ENCODE peak calls at places on chromosomes 16 and 17, in nine cellular contexts. One of them, this sample, is unnamed.

GRCh38 chr16:30785126-30786106 is 1.6 kb downstream of the ZNF629 start:
- DNase-seq in neural progenitor cell: no peak
- DNase-seq in T follicular helper cell: no peak
- DNase-seq in activated T-cell treated with anti-CD3 and anti-CD28 coated beads for 48 hours: no peak
- DNase-seq in stimulated activated effector memory CD8-positive, alpha-beta T cell treated with anti-CD3 and anti-CD28 coated beads, Interleukin-12 subunit alpha, Interleukin-12 subunit beta, amount 100 ng/mL, for 72 hours: no peak
- DNase-seq in cardiac fibroblast: no peak
- DNase-seq in EH: no peak
- DNase-seq in MM.1S: no peak
- DNase-seq in AG04450: no peak
- DNase-seq in this sample: no peak

GRCh38 chr16:79194291-79194690 is 406.2 kb downstream of the MAF start:
- DNase-seq in neural progenitor cell: no peak
- DNase-seq in T follicular helper cell: no peak
- DNase-seq in activated T-cell treated with anti-CD3 and anti-CD28 coated beads for 48 hours: no peak
- DNase-seq in stimulated activated effector memory CD8-positive, alpha-beta T cell treated with anti-CD3 and anti-CD28 coated beads, Interleukin-12 subunit alpha, Interleukin-12 subunit beta, amount 100 ng/mL, for 72 hours: no peak
- DNase-seq in cardiac fibroblast: no peak
- DNase-seq in EH: no peak
- DNase-seq in MM.1S: no peak
- DNase-seq in AG04450: no peak
- DNase-seq in this sample: no peak

GRCh38 chr17:56347646-56348045 is 194.4 kb downstream of the ANKFN1 start:
- DNase-seq in neural progenitor cell: no peak
- DNase-seq in T follicular helper cell: no peak
- DNase-seq in activated T-cell treated with anti-CD3 and anti-CD28 coated beads for 48 hours: no peak
- DNase-seq in stimulated activated effector memory CD8-positive, alpha-beta T cell treated with anti-CD3 and anti-CD28 coated beads, Interleukin-12 subunit alpha, Interleukin-12 subunit beta, amount 100 ng/mL, for 72 hours: no peak
- DNase-seq in cardiac fibroblast: no peak
- DNase-seq in EH: no peak
- DNase-seq in MM.1S: no peak
- DNase-seq in AG04450: no peak
- DNase-seq in this sample: no peak

GRCh38 chr16:16120044-16120381 is 103.3 kb downstream of the ABCC6 start:
- DNase-seq in neural progenitor cell: no peak
- DNase-seq in T follicular helper cell: no peak
- DNase-seq in activated T-cell treated with anti-CD3 and anti-CD28 coated beads for 48 hours: no peak
- DNase-seq in stimulated activated effector memory CD8-positive, alpha-beta T cell treated with anti-CD3 and anti-CD28 coated beads, Interleukin-12 subunit alpha, Interleukin-12 subunit beta, amount 100 ng/mL, for 72 hours: no peak
- DNase-seq in cardiac fibroblast: no peak
- DNase-seq in EH: no peak
- DNase-seq in MM.1S: no peak
- DNase-seq in AG04450: no peak
- DNase-seq in this sample: no peak

GRCh38 chr16:55605756-55606155 is 39.3 kb downstream of the CAPNS2 start:
- DNase-seq in neural progenitor cell: no peak
- DNase-seq in T follicular helper cell: no peak
- DNase-seq in activated T-cell treated with anti-CD3 and anti-CD28 coated beads for 48 hours: no peak
- DNase-seq in stimulated activated effector memory CD8-positive, alpha-beta T cell treated with anti-CD3 and anti-CD28 coated beads, Interleukin-12 subunit alpha, Interleukin-12 subunit beta, amount 100 ng/mL, for 72 hours: no peak
- DNase-seq in cardiac fibroblast: peak; percentile 23
- DNase-seq in EH: no peak
- DNase-seq in MM.1S: no peak
- DNase-seq in AG04450: no peak
- DNase-seq in this sample: no peak

GRCh38 chr17:40551091-40551873 is 14.0 kb downstream of the CCR7 start:
- DNase-seq in neural progenitor cell: no peak
- DNase-seq in T follicular helper cell: no peak
- DNase-seq in activated T-cell treated with anti-CD3 and anti-CD28 coated beads for 48 hours: no peak
- DNase-seq in stimulated activated effector memory CD8-positive, alpha-beta T cell treated with anti-CD3 and anti-CD28 coated beads, Interleukin-12 subunit alpha, Interleukin-12 subunit beta, amount 100 ng/mL, for 72 hours: peak; percentile 1
- DNase-seq in cardiac fibroblast: peak; percentile 99
- DNase-seq in EH: peak; percentile 100
- DNase-seq in MM.1S: no peak
- DNase-seq in AG04450: peak; percentile 99
- DNase-seq in this sample: peak; percentile 7

GRCh38 chr17:58294034-58294433 is 13.3 kb upstream of the MPO start:
- DNase-seq in neural progenitor cell: no peak
- DNase-seq in T follicular helper cell: no peak
- DNase-seq in activated T-cell treated with anti-CD3 and anti-CD28 coated beads for 48 hours: no peak
- DNase-seq in stimulated activated effector memory CD8-positive, alpha-beta T cell treated with anti-CD3 and anti-CD28 coated beads, Interleukin-12 subunit alpha, Interleukin-12 subunit beta, amount 100 ng/mL, for 72 hours: no peak
- DNase-seq in cardiac fibroblast: no peak
- DNase-seq in EH: no peak
- DNase-seq in MM.1S: no peak
- DNase-seq in AG04450: no peak
- DNase-seq in this sample: no peak

GRCh38 chr17:29102046-29102445 is 59.1 kb downstream of the PIPOX start:
- DNase-seq in neural progenitor cell: no peak
- DNase-seq in T follicular helper cell: no peak
- DNase-seq in activated T-cell treated with anti-CD3 and anti-CD28 coated beads for 48 hours: no peak
- DNase-seq in stimulated activated effector memory CD8-positive, alpha-beta T cell treated with anti-CD3 and anti-CD28 coated beads, Interleukin-12 subunit alpha, Interleukin-12 subunit beta, amount 100 ng/mL, for 72 hours: no peak
- DNase-seq in cardiac fibroblast: no peak
- DNase-seq in EH: peak; percentile 26
- DNase-seq in MM.1S: no peak
- DNase-seq in AG04450: no peak
- DNase-seq in this sample: no peak

GRCh38 chr17:79918581-79919163 is 79.4 kb upstream of the CBX4 start:
- DNase-seq in neural progenitor cell: no peak
- DNase-seq in T follicular helper cell: no peak
- DNase-seq in activated T-cell treated with anti-CD3 and anti-CD28 coated beads for 48 hours: no peak
- DNase-seq in stimulated activated effector memory CD8-positive, alpha-beta T cell treated with anti-CD3 and anti-CD28 coated beads, Interleukin-12 subunit alpha, Interleukin-12 subunit beta, amount 100 ng/mL, for 72 hours: no peak
- DNase-seq in cardiac fibroblast: no peak
- DNase-seq in EH: no peak
- DNase-seq in MM.1S: no peak
- DNase-seq in AG04450: no peak
- DNase-seq in this sample: no peak

GRCh38 chr17:61568219-61569072 is 22.6 kb downstream of the NACA2 start:
- DNase-seq in neural progenitor cell: no peak
- DNase-seq in T follicular helper cell: no peak
- DNase-seq in activated T-cell treated with anti-CD3 and anti-CD28 coated beads for 48 hours: no peak
- DNase-seq in stimulated activated effector memory CD8-positive, alpha-beta T cell treated with anti-CD3 and anti-CD28 coated beads, Interleukin-12 subunit alpha, Interleukin-12 subunit beta, amount 100 ng/mL, for 72 hours: no peak
- DNase-seq in cardiac fibroblast: no peak
- DNase-seq in EH: no peak
- DNase-seq in MM.1S: no peak
- DNase-seq in AG04450: no peak
- DNase-seq in this sample: peak; percentile 43

GRCh38 chr16:66851166-66851964 is 7.2 kb downstream of the CA7 start:
- DNase-seq in neural progenitor cell: no peak
- DNase-seq in T follicular helper cell: no peak
- DNase-seq in activated T-cell treated with anti-CD3 and anti-CD28 coated beads for 48 hours: no peak
- DNase-seq in stimulated activated effector memory CD8-positive, alpha-beta T cell treated with anti-CD3 and anti-CD28 coated beads, Interleukin-12 subunit alpha, Interleukin-12 subunit beta, amount 100 ng/mL, for 72 hours: no peak
- DNase-seq in cardiac fibroblast: no peak
- DNase-seq in EH: no peak
- DNase-seq in MM.1S: no peak
- DNase-seq in AG04450: no peak
- DNase-seq in this sample: no peak

GRCh38 chr17:36496018-36496789 is 9.7 kb downstream of the ZNHIT3 start:
- DNase-seq in neural progenitor cell: peak; percentile 55
- DNase-seq in T follicular helper cell: no peak
- DNase-seq in activated T-cell treated with anti-CD3 and anti-CD28 coated beads for 48 hours: no peak
- DNase-seq in stimulated activated effector memory CD8-positive, alpha-beta T cell treated with anti-CD3 and anti-CD28 coated beads, Interleukin-12 subunit alpha, Interleukin-12 subunit beta, amount 100 ng/mL, for 72 hours: no peak
- DNase-seq in cardiac fibroblast: no peak
- DNase-seq in EH: peak; percentile 36
- DNase-seq in MM.1S: no peak
- DNase-seq in AG04450: no peak
- DNase-seq in this sample: no peak